ENCODE peak calls at places on chromosome 6, in four cellular contexts. One of them, this sample, is unnamed.

GRCh38 chr6:115078555-115078954 is 735.7 kb upstream of the HS3ST5 start:
- DNase-seq in GM20000: no peak
- DNase-seq in AG08395: no peak
- DNase-seq in LoVo: no peak
- DNase-seq in this sample: no peak

GRCh38 chr6:163349001-163349680 is 65.4 kb upstream of the QKI start:
- DNase-seq in LoVo: no peak
- DNase-seq in GM20000: no peak
- DNase-seq in AG08395: no peak
- DNase-seq in this sample: no peak

GRCh38 chr6:166252601-166253000 is 55.6 kb downstream of the PRR18 start:
- DNase-seq in AG08395: no peak
- DNase-seq in LoVo: no peak
- DNase-seq in GM20000: no peak
- DNase-seq in this sample: no peak

GRCh38 chr6:158067436-158068015 is 85.9 kb downstream of the SYNJ2 start:
- DNase-seq in GM20000: no peak
- DNase-seq in AG08395: no peak
- DNase-seq in LoVo: no peak
- DNase-seq in this sample: no peak

GRCh38 chr6:151002562-151002961 is 137.1 kb downstream of the MTHFD1L start:
- DNase-seq in LoVo: no peak
- DNase-seq in GM20000: no peak
- DNase-seq in AG08395: no peak
- DNase-seq in this sample: no peak

GRCh38 chr6:84052204-84052882 is 18.8 kb downstream of the MRAP2 start:
- DNase-seq in AG08395: peak; percentile 80
- DNase-seq in LoVo: no peak
- DNase-seq in GM20000: no peak
- DNase-seq in this sample: peak; percentile 53

GRCh38 chr6:29723666-29724588 is 693 bp downstream of the HLA-F start:
- DNase-seq in LoVo: no peak
- DNase-seq in AG08395: peak; percentile 31
- DNase-seq in GM20000: peak; percentile 78
- DNase-seq in this sample: no peak

GRCh38 chr6:143179096-143179495 is 118.4 kb downstream of the AIG1 start:
- DNase-seq in GM20000: no peak
- DNase-seq in LoVo: no peak
- DNase-seq in AG08395: no peak
- DNase-seq in this sample: no peak

GRCh38 chr6:109794201-109794926 is 103.3 kb downstream of the FIG4 start:
- DNase-seq in AG08395: peak; percentile 37
- DNase-seq in LoVo: no peak
- DNase-seq in GM20000: no peak
- DNase-seq in this sample: no peak

GRCh38 chr6:129501401-129502051 is 208.5 kb downstream of the ARHGAP18 start:
- DNase-seq in AG08395: peak; percentile 83
- DNase-seq in LoVo: peak; percentile 59
- DNase-seq in GM20000: no peak
- DNase-seq in this sample: peak; percentile 80

GRCh38 chr6:81977488-81977887 is 225.0 kb upstream of the TENT5A start:
- DNase-seq in AG08395: no peak
- DNase-seq in LoVo: no peak
- DNase-seq in GM20000: no peak
- DNase-seq in this sample: no peak